ENCODE peak calls at places on chromosomes 12 and 14, in four cellular contexts. Q is breast epithelium, Y is cardiac muscle cell, T is stomach. A is an unnamed sample.

GRCh38 chr14:96686126-96686525 is 111.1 kb upstream of the VRK1 start:
- DNase-seq in Q (no peak), Y (no peak), T (no peak), A (no peak)

GRCh38 chr14:32047791-32048190 is 29.3 kb upstream of the ARHGAP5 start:
- DNase-seq in Q (no peak), Y (no peak), T (no peak), A (no peak)

GRCh38 chr14:92677955-92678354 is 70.5 kb downstream of the LGMN start:
- DNase-seq in Q (no peak), Y (no peak), T (no peak), A (no peak)

GRCh38 chr14:90396342-90397339 is at the start of gene CALM1:
- DNase-seq in Q (peak; percentile 86), Y (peak; percentile 97), T (peak; percentile 96), A (peak; percentile 97)

GRCh38 chr14:63941023-63941422 is 88.2 kb downstream of the SYNE2 start:
- DNase-seq in Q (no peak), Y (no peak), T (no peak), A (no peak)

GRCh38 chr12:115611477-115611876 is 666.0 kb downstream of the MED13L start:
- DNase-seq in Q (no peak), Y (no peak), T (peak; percentile 71), A (peak; percentile 25)

GRCh38 chr14:89678715-89679220 is 261.7 kb upstream of the FOXN3 start:
- DNase-seq in Q (no peak), Y (peak; percentile 42), T (no peak), A (no peak)

GRCh38 chr14:103708750-103709187 is 6.5 kb downstream of the XRCC3 start:
- DNase-seq in Q (peak; percentile 73), Y (no peak), T (peak; percentile 76), A (peak; percentile 78)

GRCh38 chr14:91927216-91927615 is 20.3 kb downstream of the FBLN5 start:
- DNase-seq in Q (no peak), Y (peak; percentile 22), T (no peak), A (no peak)

GRCh38 chr12:47801904-47802246 is 17.8 kb downstream of the HDAC7 start:
- DNase-seq in Q (no peak), Y (no peak), T (no peak), A (no peak)

GRCh38 chr12:47801170-47801903 is 18.4 kb downstream of the HDAC7 start:
- DNase-seq in Q (no peak), Y (no peak), T (no peak), A (no peak)

GRCh38 chr12:47804177-47804576 is 15.5 kb downstream of the HDAC7 start:
- DNase-seq in Q (no peak), Y (no peak), T (no peak), A (no peak)

GRCh38 chr12:47802312-47802711 is 17.4 kb downstream of the HDAC7 start:
- DNase-seq in Q (no peak), Y (no peak), T (no peak), A (no peak)

DNA sequence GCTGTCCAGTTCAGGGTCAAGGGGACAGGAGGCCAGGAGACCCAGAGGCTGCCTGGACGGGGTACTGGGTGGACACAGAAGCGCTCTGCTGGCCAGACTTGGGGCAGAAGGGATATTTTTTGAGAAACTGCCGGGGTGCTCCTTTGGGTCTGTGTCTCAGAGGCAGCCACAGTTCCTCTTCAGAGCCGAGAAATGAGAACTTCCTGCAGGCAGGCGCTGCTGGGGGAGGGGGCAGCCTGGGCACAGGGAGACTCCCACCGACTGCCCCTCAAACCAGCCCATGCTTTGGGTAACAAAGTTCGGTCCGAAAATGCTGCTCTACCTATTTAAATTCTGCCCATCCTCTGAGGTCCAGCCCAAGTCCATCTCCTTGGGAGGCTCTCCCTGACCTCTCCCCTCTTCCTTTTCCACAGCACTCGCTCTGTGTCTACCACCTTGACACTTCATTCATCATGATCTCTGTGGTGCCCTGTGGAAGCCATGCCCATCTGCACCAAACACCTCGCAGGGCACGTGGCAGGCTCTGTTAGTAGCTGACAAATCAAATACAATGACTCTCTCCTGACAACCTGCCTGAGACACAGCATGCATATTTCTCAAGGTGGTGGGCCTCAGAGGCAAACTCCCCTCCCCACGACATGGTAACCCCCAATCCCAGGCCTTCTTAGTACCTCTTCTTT is 16.4 kb downstream of the HDAC7 start:
- DNase-seq in Q (no peak), Y (no peak), T (no peak), A (no peak)
- H3K4me1 ChIP-seq in Q (peaks cover 47% of the 10 kb centered on the region), Y (peaks cover 34% of the 10 kb centered on the region), T (peaks cover 93% of the 10 kb centered on the region), A (peaks cover 98% of the 10 kb centered on the region)

DNA sequence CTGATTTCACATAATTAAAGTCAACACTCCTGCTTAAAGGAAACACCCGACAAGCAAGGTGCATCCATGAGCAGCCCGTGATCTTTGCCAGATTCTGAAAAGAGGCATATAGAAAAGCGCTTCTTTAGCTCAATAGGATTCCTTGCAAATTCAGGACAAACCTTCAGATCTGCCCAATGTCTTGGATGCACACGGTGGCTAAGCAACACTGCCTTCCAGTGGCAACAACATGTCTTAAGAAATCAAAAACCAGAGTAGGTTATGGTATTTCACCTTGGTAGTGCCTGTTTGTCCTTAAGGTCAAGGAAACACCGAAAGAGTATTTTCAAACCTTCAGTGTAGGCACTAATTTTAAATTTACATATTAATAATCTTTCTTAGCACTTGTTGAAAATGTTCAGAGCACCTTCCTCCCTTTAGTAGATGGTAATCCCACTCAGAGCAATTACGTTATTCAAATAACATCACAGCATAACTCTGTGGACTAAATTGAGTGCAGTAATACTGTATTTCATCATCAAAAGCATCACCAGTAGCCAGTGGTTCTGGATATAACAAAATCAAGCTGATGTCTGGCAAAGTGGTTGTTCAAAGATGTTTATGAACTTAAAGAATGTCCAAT is 58.0 kb upstream of the CDKN3 start:
- DNase-seq in Q (no peak), Y (peak; percentile 80), T (no peak), A (no peak)
- TF ChIP-seq CTCF in Q (no peak), Y (peak; percentile 66), T (no peak), A (no peak)

GRCh38 chr14:33386140-33386539 is 447.5 kb downstream of the NPAS3 start:
- DNase-seq in Q (no peak), Y (no peak), T (no peak), A (no peak)
- H3K4me1 ChIP-seq in Q (no peaks in the 10 kb centered on the region), Y (no peaks in the 10 kb centered on the region), T (no peaks in the 10 kb centered on the region), A (no peaks in the 10 kb centered on the region)

GRCh38 chr14:100020623-100021022 is 44.6 kb upstream of the EVL start:
- DNase-seq in Q (no peak), Y (no peak), T (no peak), A (no peak)

GRCh38 chr14:100027771-100028490 is 37.3 kb upstream of the EVL start:
- DNase-seq in Q (no peak), Y (no peak), T (no peak), A (no peak)

GRCh38 chr14:100022772-100023451 is 42.3 kb upstream of the EVL start:
- DNase-seq in Q (no peak), Y (peak; percentile 54), T (no peak), A (peak; percentile 49)

GRCh38 chr14:100028990-100029677 is 36.1 kb upstream of the EVL start:
- DNase-seq in Q (no peak), Y (no peak), T (no peak), A (no peak)

GRCh38 chr14:100025111-100025510 is 40.1 kb upstream of the EVL start:
- DNase-seq in Q (no peak), Y (peak; percentile 47), T (peak; percentile 40), A (no peak)
- TF ChIP-seq CTCF in Q (no peak), Y (peak; percentile 46), T (no peak), A (peak; percentile 34)

DNA sequence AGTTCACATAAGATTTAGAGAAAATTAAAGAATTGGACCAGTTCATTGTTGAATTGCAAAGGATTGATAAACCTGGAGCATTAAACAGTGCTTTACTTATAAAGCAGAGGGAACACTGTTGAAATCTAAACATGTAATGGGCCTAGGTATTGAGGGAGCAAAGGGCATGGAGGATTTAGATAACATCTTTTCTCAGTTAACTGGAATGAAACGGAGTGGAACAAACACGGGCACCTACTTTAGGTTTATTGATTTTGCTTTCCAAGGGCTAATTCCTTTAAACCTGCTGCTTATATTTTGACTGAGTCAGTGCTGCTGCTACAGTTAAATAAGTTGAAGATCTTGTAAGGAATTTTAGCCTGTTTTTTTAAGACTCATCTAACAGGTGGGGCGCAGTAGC is 5.6 kb downstream of the EIF4B start:
- DNase-seq in Q (no peak), Y (no peak), T (no peak), A (no peak)
- H3K4me1 ChIP-seq in Q (no peaks in the 10 kb centered on the region), Y (peaks cover 13% of the 10 kb centered on the region), T (peaks cover 47% of the 10 kb centered on the region), A (peaks cover 49% of the 10 kb centered on the region)

A was measured in psoas muscle.